ENCODE peak calls at places on chromosome 7, in six cellular contexts. One of them, this sample, is unnamed.

GRCh38 chr7:109376576-109376975 is 806.9 kb downstream of the DNAJB9 start:
- DNase-seq in osteocyte: no peak
- DNase-seq in activated T-cell treated with anti-CD3 and anti-CD28 coated beads for 48 hours: no peak
- DNase-seq in hippocampal formation: no peak
- DNase-seq in mesendoderm: no peak
- DNase-seq in PC-3: peak; percentile 10
- DNase-seq in this sample: no peak

GRCh38 chr7:131897016-131897789 is 340.8 kb upstream of the PODXL start:
- DNase-seq in PC-3: peak; percentile 62
- DNase-seq in mesendoderm: peak; percentile 77
- DNase-seq in activated T-cell treated with anti-CD3 and anti-CD28 coated beads for 48 hours: no peak
- DNase-seq in hippocampal formation: no peak
- DNase-seq in osteocyte: peak; percentile 82
- DNase-seq in this sample: peak; percentile 52

GRCh38 chr7:150335101-150335773 is 6.2 kb downstream of the RARRES2 start:
- DNase-seq in mesendoderm: peak; percentile 81
- DNase-seq in activated T-cell treated with anti-CD3 and anti-CD28 coated beads for 48 hours: no peak
- DNase-seq in osteocyte: no peak
- DNase-seq in PC-3: no peak
- DNase-seq in hippocampal formation: no peak
- DNase-seq in this sample: no peak

GRCh38 chr7:142539901-142540300 is 209.4 kb upstream of the PRSS1 start:
- DNase-seq in hippocampal formation: no peak
- DNase-seq in PC-3: peak; percentile 92
- DNase-seq in osteocyte: no peak
- DNase-seq in mesendoderm: no peak
- DNase-seq in activated T-cell treated with anti-CD3 and anti-CD28 coated beads for 48 hours: no peak
- DNase-seq in this sample: peak; percentile 63

GRCh38 chr7:37385787-37386186 is 62.9 kb downstream of the ELMO1 start:
- DNase-seq in hippocampal formation: no peak
- DNase-seq in activated T-cell treated with anti-CD3 and anti-CD28 coated beads for 48 hours: no peak
- DNase-seq in mesendoderm: no peak
- DNase-seq in osteocyte: no peak
- DNase-seq in PC-3: no peak
- DNase-seq in this sample: peak; percentile 8

GRCh38 chr7:44787041-44787440 is 9.4 kb upstream of the PPIA start:
- DNase-seq in mesendoderm: no peak
- DNase-seq in osteocyte: no peak
- DNase-seq in PC-3: no peak
- DNase-seq in hippocampal formation: no peak
- DNase-seq in activated T-cell treated with anti-CD3 and anti-CD28 coated beads for 48 hours: no peak
- DNase-seq in this sample: no peak

GRCh38 chr7:99035723-99036530 is 108.0 kb downstream of the SMURF1 start:
- DNase-seq in hippocampal formation: no peak
- DNase-seq in mesendoderm: no peak
- DNase-seq in PC-3: no peak
- DNase-seq in osteocyte: no peak
- DNase-seq in activated T-cell treated with anti-CD3 and anti-CD28 coated beads for 48 hours: no peak
- DNase-seq in this sample: no peak

GRCh38 chr7:107810626-107811025 is 7.6 kb upstream of the SLC26A3 start:
- DNase-seq in mesendoderm: peak; percentile 22
- DNase-seq in activated T-cell treated with anti-CD3 and anti-CD28 coated beads for 48 hours: no peak
- DNase-seq in osteocyte: no peak
- DNase-seq in PC-3: no peak
- DNase-seq in hippocampal formation: no peak
- DNase-seq in this sample: no peak

GRCh38 chr7:23759556-23760391 is 49.8 kb downstream of the STK31 start:
- DNase-seq in hippocampal formation: no peak
- DNase-seq in activated T-cell treated with anti-CD3 and anti-CD28 coated beads for 48 hours: no peak
- DNase-seq in osteocyte: no peak
- DNase-seq in mesendoderm: no peak
- DNase-seq in PC-3: peak; percentile 86
- DNase-seq in this sample: peak; percentile 85

GRCh38 chr7:106893591-106893990 is 28.5 kb downstream of the PIK3CG start:
- DNase-seq in PC-3: peak; percentile 44
- DNase-seq in hippocampal formation: no peak
- DNase-seq in activated T-cell treated with anti-CD3 and anti-CD28 coated beads for 48 hours: no peak
- DNase-seq in mesendoderm: no peak
- DNase-seq in osteocyte: no peak
- DNase-seq in this sample: peak; percentile 43

GRCh38 chr7:31443457-31443856 is 70.4 kb upstream of the ITPRID1 start:
- DNase-seq in hippocampal formation: no peak
- DNase-seq in activated T-cell treated with anti-CD3 and anti-CD28 coated beads for 48 hours: no peak
- DNase-seq in osteocyte: no peak
- DNase-seq in PC-3: peak; percentile 79
- DNase-seq in mesendoderm: peak; percentile 91
- DNase-seq in this sample: peak; percentile 46

GRCh38 chr7:80244206-80244956 is 109.8 kb downstream of the GNAI1 start:
- DNase-seq in activated T-cell treated with anti-CD3 and anti-CD28 coated beads for 48 hours: no peak
- DNase-seq in mesendoderm: no peak
- DNase-seq in osteocyte: no peak
- DNase-seq in hippocampal formation: no peak
- DNase-seq in PC-3: no peak
- DNase-seq in this sample: no peak

GRCh38 chr7:75727881-75728592 is 10.7 kb downstream of the HIP1 start:
- DNase-seq in osteocyte: no peak
- DNase-seq in PC-3: peak; percentile 92
- DNase-seq in hippocampal formation: no peak
- DNase-seq in activated T-cell treated with anti-CD3 and anti-CD28 coated beads for 48 hours: no peak
- DNase-seq in mesendoderm: peak; percentile 53
- DNase-seq in this sample: peak; percentile 85

GRCh38 chr7:25360471-25360870 is 132.2 kb upstream of the NPVF start:
- DNase-seq in PC-3: no peak
- DNase-seq in activated T-cell treated with anti-CD3 and anti-CD28 coated beads for 48 hours: no peak
- DNase-seq in osteocyte: no peak
- DNase-seq in mesendoderm: no peak
- DNase-seq in hippocampal formation: no peak
- DNase-seq in this sample: no peak

GRCh38 chr7:77606561-77606960 is 69.5 kb downstream of the PTPN12 start:
- DNase-seq in PC-3: peak; percentile 7
- DNase-seq in osteocyte: no peak
- DNase-seq in hippocampal formation: no peak
- DNase-seq in mesendoderm: no peak
- DNase-seq in activated T-cell treated with anti-CD3 and anti-CD28 coated beads for 48 hours: no peak
- DNase-seq in this sample: no peak

GRCh38 chr7:74305987-74306736 is 17.0 kb downstream of the CLIP2 start:
- DNase-seq in activated T-cell treated with anti-CD3 and anti-CD28 coated beads for 48 hours: no peak
- DNase-seq in PC-3: no peak
- DNase-seq in mesendoderm: no peak
- DNase-seq in osteocyte: no peak
- DNase-seq in hippocampal formation: peak; percentile 66
- DNase-seq in this sample: no peak

GRCh38 chr7:37196631-37197030 is 252.0 kb downstream of the ELMO1 start:
- DNase-seq in PC-3: no peak
- DNase-seq in activated T-cell treated with anti-CD3 and anti-CD28 coated beads for 48 hours: no peak
- DNase-seq in hippocampal formation: no peak
- DNase-seq in mesendoderm: no peak
- DNase-seq in osteocyte: no peak
- DNase-seq in this sample: no peak

GRCh38 chr7:28072876-28073514 is 107.6 kb downstream of the JAZF1 start:
- DNase-seq in mesendoderm: no peak
- DNase-seq in hippocampal formation: no peak
- DNase-seq in osteocyte: no peak
- DNase-seq in PC-3: no peak
- DNase-seq in activated T-cell treated with anti-CD3 and anti-CD28 coated beads for 48 hours: no peak
- DNase-seq in this sample: no peak

GRCh38 chr7:7352845-7353244 is 170.5 kb downstream of the C1GALT1 start:
- DNase-seq in mesendoderm: peak; percentile 91
- DNase-seq in PC-3: peak; percentile 68
- DNase-seq in hippocampal formation: no peak
- DNase-seq in osteocyte: no peak
- DNase-seq in activated T-cell treated with anti-CD3 and anti-CD28 coated beads for 48 hours: no peak
- DNase-seq in this sample: peak; percentile 78

GRCh38 chr7:46034056-46034768 is 113.1 kb upstream of the IGFBP3 start:
- DNase-seq in mesendoderm: no peak
- DNase-seq in PC-3: peak; percentile 78
- DNase-seq in hippocampal formation: no peak
- DNase-seq in osteocyte: no peak
- DNase-seq in activated T-cell treated with anti-CD3 and anti-CD28 coated beads for 48 hours: no peak
- DNase-seq in this sample: peak; percentile 8

GRCh38 chr7:1886361-1887064 is 216.4 kb downstream of the ELFN1 start:
- DNase-seq in activated T-cell treated with anti-CD3 and anti-CD28 coated beads for 48 hours: no peak
- DNase-seq in hippocampal formation: no peak
- DNase-seq in PC-3: no peak
- DNase-seq in osteocyte: no peak
- DNase-seq in mesendoderm: no peak
- DNase-seq in this sample: peak; percentile 76

This sample was measured in mammary epithelial cell.